ENCODE peak calls at places on chromosome 9, in ten cellular contexts. N is lower leg skin; U is activated CD4-positive, alpha-beta T cell treated with anti-CD3 and anti-CD28 coated beads for 36 hours; V is left ventricle myocardium inferior; S is endothelial cell; W is heart left ventricle; Y is lower lobe of right lung; P is CD8-positive, alpha-beta memory T cell; I is C1 segment of cervical spinal cord; G is HuH-7.5. D is an unnamed sample.

GRCh38 chr9:126804198-126804695 is 593 bp upstream of the ZBTB43 start:
- DNase-seq in V (no peak), P (no peak), I (no peak), G (no peak), N (no peak), W (no peak), U (no peak), S (no peak), Y (no peak), D (no peak)

GRCh38 chr9:130746434-130747212 is 53.0 kb downstream of the EXOSC2 start:
- DNase-seq in V (no peak), S (no peak), U (no peak), N (no peak), P (no peak), Y (no peak), G (no peak), W (no peak), I (no peak), D (no peak)

GRCh38 chr9:119289740-119290139 is 79.5 kb downstream of the BRINP1 start:
- DNase-seq in Y (no peak), S (peak), P (no peak), W (peak), U (peak), I (peak), N (peak), V (no peak), G (peak), D (peak)

GRCh38 chr9:87613265-87614111 is 112.4 kb upstream of the CTSL start:
- DNase-seq in W (no peak), U (no peak), I (no peak), S (no peak), G (peak), Y (no peak), N (no peak), V (no peak), P (no peak), D (no peak)

GRCh38 chr9:117555964-117556629 is 141.2 kb upstream of the ASTN2 start:
- DNase-seq in N (peak), V (peak), U (peak), P (no peak), Y (peak), I (peak), G (peak), S (peak), W (peak), D (peak)

GRCh38 chr9:114694719-114695269 is 12.8 kb upstream of the TEX48 start:
- DNase-seq in W (no peak), U (peak), G (no peak), I (no peak), N (no peak), Y (no peak), V (no peak), S (no peak), P (no peak), D (no peak)

GRCh38 chr9:133518706-133519105 is 6.1 kb downstream of the MYMK start:
- DNase-seq in V (no peak), Y (no peak), I (no peak), S (no peak), U (no peak), N (no peak), G (no peak), W (no peak), P (no peak), D (no peak)

GRCh38 chr9:35978792-35979191 is 20.8 kb upstream of the OR2S2 start:
- DNase-seq in Y (no peak), I (no peak), U (no peak), P (no peak), G (no peak), N (no peak), W (no peak), S (no peak), V (no peak), D (no peak)

GRCh38 chr9:21615018-21615417 is 132.9 kb upstream of the IFNE start:
- DNase-seq in N (no peak), U (no peak), W (no peak), P (no peak), I (no peak), G (no peak), S (no peak), Y (no peak), V (no peak), D (peak)